ENCODE peak calls at places on chromosomes 2 and 18, in six cellular contexts. Z, F, I, T, K and O are unnamed samples. For H3K4me1, the result is how much of the 10 kb centered on the place peaks cover.

GRCh38 chr2:173720310-173720709 is 244.9 kb downstream of the SP3 start:
- DNase-seq in Z (no peak), F (no peak), I (no peak), T (no peak), K (no peak), O (no peak)

GRCh38 chr2:201057089-201057499 is 14.4 kb downstream of the HYCC2 start:
- DNase-seq in Z (peak), F (no peak), I (no peak), T (no peak), K (no peak), O (no peak)

GRCh38 chr2:217412721-217413120 is 552.9 kb upstream of the TNP1 start:
- DNase-seq in Z (no peak), F (no peak), I (peak), T (no peak), K (peak), O (no peak)

GRCh38 chr2:18976112-18976961 is 382.1 kb downstream of the OSR1 start:
- DNase-seq in Z (peak), F (no peak), I (peak), T (no peak), K (no peak), O (no peak)

GRCh38 chr2:19810148-19810547 is 91.6 kb downstream of the TTC32 start:
- DNase-seq in Z (no peak), F (no peak), I (no peak), T (no peak), K (no peak), O (no peak)

GRCh38 chr2:71471276-71471675 is 17.9 kb downstream of the DYSF start:
- DNase-seq in Z (no peak), F (no peak), I (no peak), T (no peak), K (no peak), O (no peak)

GRCh38 chr2:46230115-46230571 is 67.1 kb upstream of the EPAS1 start:
- DNase-seq in Z (no peak), F (peak), I (no peak), T (no peak), K (no peak), O (no peak)

GRCh38 chr2:132731431-132731830 is 61.4 kb upstream of the LYPD1 start:
- DNase-seq in Z (no peak), F (no peak), I (no peak), T (no peak), K (no peak), O (no peak)

GRCh38 chr18:65057439-65058083 is 693.3 kb upstream of the CDH7 start:
- DNase-seq in Z (no peak), F (no peak), I (no peak), T (no peak), K (no peak), O (no peak)

GRCh38 chr2:177264209-177264538 is 353 bp downstream of the NFE2L2 start:
- DNase-seq in Z (peak), F (no peak), I (peak), T (peak), K (no peak), O (no peak)

GRCh38 chr18:13266208-13267100 is 47.9 kb downstream of the LDLRAD4 start:
- DNase-seq in Z (no peak), F (no peak), I (no peak), T (no peak), K (no peak), O (no peak)

GRCh38 chr2:22683911-22684310 is 701.1 kb upstream of the KLHL29 start:
- DNase-seq in Z (no peak), F (no peak), I (no peak), T (no peak), K (no peak), O (no peak)

GRCh38 chr18:74498712-74499629 is 2.8 kb downstream of the CNDP2 start:
- DNase-seq in Z (peak), F (no peak), I (peak), T (peak), K (no peak), O (no peak)

GRCh38 chr2:204574473-204574872 is 29.2 kb downstream of the PARD3B start:
- DNase-seq in Z (no peak), F (no peak), I (no peak), T (no peak), K (no peak), O (no peak)

GRCh38 chr2:59458862-59459261 is 1094.6 kb downstream of the BCL11A start:
- DNase-seq in Z (no peak), F (no peak), I (no peak), T (no peak), K (no peak), O (no peak)

GRCh38 chr2:215500466-215500865 is 64.6 kb upstream of the FN1 start:
- DNase-seq in Z (no peak), F (no peak), I (no peak), T (no peak), K (no peak), O (no peak)

GRCh38 chr2:76760367-76760704 is 761.8 kb downstream of the LRRTM4 start:
- DNase-seq in Z (no peak), F (no peak), I (no peak), T (no peak), K (no peak), O (no peak)

GRCh38 chr2:201233192-201234166 is 26.9 kb upstream of the CASP8 start:
- DNase-seq in Z (peak), F (peak), I (peak), T (peak), K (peak), O (no peak)

GRCh38 chr18:10950876-10951630 is 198.3 kb downstream of the PIEZO2 start:
- DNase-seq in Z (no peak), F (no peak), I (no peak), T (no peak), K (no peak), O (no peak)

GRCh38 chr2:127044165-127044718 is 62.7 kb downstream of the BIN1 start:
- DNase-seq in Z (no peak), F (no peak), I (peak), T (no peak), K (no peak), O (no peak)

GRCh38 chr2:156935611-156936010 is 321.9 kb upstream of the GALNT5 start:
- DNase-seq in Z (no peak), F (no peak), I (no peak), T (no peak), K (no peak), O (no peak)

GRCh38 chr18:13612111-13612997 is 114.0 kb downstream of the FAM210A start:
- DNase-seq in Z (peak), F (no peak), I (peak), T (no peak), K (no peak), O (no peak)

GRCh38 chr2:101597347-101597944 is 100.1 kb upstream of the MAP4K4 start:
- DNase-seq in Z (no peak), F (no peak), I (no peak), T (no peak), K (no peak), O (no peak)
- TF ChIP-seq EP300 in Z (no peak), F (no peak), I (no peak), T (no peak), K (no peak), O (no peak)

GRCh38 chr2:113185643-113186315 is 12.0 kb downstream of the PSD4 start:
- DNase-seq in Z (no peak), F (no peak), I (no peak), T (no peak), K (no peak), O (no peak)

GRCh38 chr2:113183703-113184102 is 9.9 kb downstream of the PSD4 start:
- DNase-seq in Z (no peak), F (no peak), I (no peak), T (no peak), K (no peak), O (no peak)

GRCh38 chr2:113186421-113186820 is 12.7 kb downstream of the PSD4 start:
- DNase-seq in Z (no peak), F (no peak), I (no peak), T (no peak), K (no peak), O (no peak)

GRCh38 chr2:113183264-113183663 is 9.5 kb downstream of the PSD4 start:
- DNase-seq in Z (no peak), F (no peak), I (no peak), T (no peak), K (no peak), O (no peak)

GRCh38 chr2:113184531-113185230 is 10.9 kb downstream of the PSD4 start:
- DNase-seq in Z (no peak), F (no peak), I (no peak), T (no peak), K (no peak), O (no peak)
- H3K4me1 ChIP-seq in Z (under half), F (under half), I (under half), T (under half), K (under half), O (under half)

GRCh38 chr2:12456293-12457151 is 260.2 kb upstream of the TRIB2 start:
- DNase-seq in Z (peak), F (peak), I (peak), T (peak), K (peak), O (peak)
- TF ChIP-seq EP300 in Z (peak), F (no peak), I (peak), T (peak), K (peak), O (peak)

DNA sequence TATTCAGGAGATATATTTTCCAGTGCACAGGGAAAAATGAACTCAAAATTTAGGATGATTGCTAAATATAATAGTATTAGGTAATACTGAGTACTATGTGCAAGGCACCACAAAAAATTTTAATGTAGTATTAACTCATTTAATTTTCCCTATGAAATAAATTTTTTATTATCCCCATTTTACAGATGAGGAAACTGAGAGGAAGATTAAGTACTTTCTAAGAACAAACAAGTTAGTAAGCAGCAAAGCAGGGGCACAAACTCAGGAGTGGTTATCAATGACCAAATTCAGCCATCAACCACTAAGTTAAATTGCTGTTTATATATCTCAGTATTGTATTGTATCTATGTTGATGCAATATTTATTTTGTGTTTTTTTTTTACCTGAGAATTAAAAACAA is 14.2 kb downstream of the SPDYA start:
- DNase-seq in Z (no peak), F (no peak), I (no peak), T (no peak), K (no peak), O (no peak)
- H3K4me1 ChIP-seq in Z (under half), F (under half), I (under half), T (under half), K (under half), O (under half)

DNA sequence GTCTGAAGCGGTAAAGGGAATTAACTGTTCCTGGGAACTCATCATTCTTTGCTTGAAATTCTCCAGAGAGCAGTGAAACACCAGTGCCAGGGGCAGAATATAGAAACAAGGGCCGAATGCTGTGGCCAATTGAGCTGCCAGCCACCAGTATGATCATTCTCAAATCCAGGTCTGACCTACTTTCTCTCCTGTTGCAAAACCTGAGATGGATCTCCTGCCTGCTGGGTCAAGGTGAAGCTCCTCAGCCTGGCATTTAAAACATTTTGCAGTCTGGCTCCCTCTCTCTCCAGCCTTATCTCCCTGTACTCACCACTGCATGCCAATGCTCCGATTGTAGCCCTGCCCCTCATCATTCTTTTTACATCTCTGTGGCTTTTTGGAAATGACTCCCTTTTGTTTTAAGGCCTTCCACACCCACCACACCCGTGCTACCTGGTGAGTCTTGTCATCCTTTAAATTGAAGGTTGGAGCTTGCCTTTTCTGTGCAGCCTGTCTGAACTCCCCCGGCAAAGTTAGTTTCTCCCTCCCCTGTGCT is 94.5 kb upstream of the TMEM178A start:
- DNase-seq in Z (no peak), F (no peak), I (no peak), T (no peak), K (no peak), O (no peak)
- TF ChIP-seq EP300 in Z (no peak), F (no peak), I (no peak), T (no peak), K (no peak), O (no peak)

GRCh38 chr2:159164457-159164894 is 122.0 kb downstream of the WDSUB1 start:
- DNase-seq in Z (no peak), F (no peak), I (no peak), T (no peak), K (no peak), O (no peak)
- H3K4me1 ChIP-seq in Z (under half), F (under half), I (under half), T (under half), K (under half), O (under half)